ENCODE peak calls at places on chromosomes 1 and 21, in ten cellular contexts. One of them, this sample, is unnamed.

GRCh38 chr21:28240586-28240985 is 752.1 kb downstream of the LTN1 start:
- DNase-seq in uterus: no peak
- DNase-seq in CD8-positive, alpha-beta memory T cell: no peak
- DNase-seq in K562: no peak
- DNase-seq in fibroblast of lung: peak; percentile 88
- DNase-seq in aorta: no peak
- DNase-seq in left ventricle myocardium inferior: no peak
- DNase-seq in mucosa of descending colon: no peak
- DNase-seq in cardiac muscle cell: no peak
- DNase-seq in Caco-2: no peak
- DNase-seq in this sample: no peak

GRCh38 chr21:43305336-43305665 is 121.6 kb downstream of the SIK1 start:
- DNase-seq in mucosa of descending colon: peak; percentile 34
- DNase-seq in cardiac muscle cell: no peak
- DNase-seq in K562: no peak
- DNase-seq in aorta: peak; percentile 6
- DNase-seq in uterus: no peak
- DNase-seq in Caco-2: no peak
- DNase-seq in fibroblast of lung: no peak
- DNase-seq in CD8-positive, alpha-beta memory T cell: no peak
- DNase-seq in left ventricle myocardium inferior: peak; percentile 2
- DNase-seq in this sample: no peak

GRCh38 chr1:2014726-2015382 is 4.3 kb upstream of the GABRD start:
- DNase-seq in fibroblast of lung: no peak
- DNase-seq in mucosa of descending colon: no peak
- DNase-seq in aorta: no peak
- DNase-seq in left ventricle myocardium inferior: no peak
- DNase-seq in K562: no peak
- DNase-seq in cardiac muscle cell: no peak
- DNase-seq in CD8-positive, alpha-beta memory T cell: no peak
- DNase-seq in Caco-2: no peak
- DNase-seq in uterus: no peak
- DNase-seq in this sample: no peak

GRCh38 chr21:32423320-32423719 is 10.8 kb downstream of the EVA1C start:
- DNase-seq in CD8-positive, alpha-beta memory T cell: no peak
- DNase-seq in aorta: no peak
- DNase-seq in left ventricle myocardium inferior: no peak
- DNase-seq in K562: no peak
- DNase-seq in mucosa of descending colon: no peak
- DNase-seq in Caco-2: no peak
- DNase-seq in uterus: no peak
- DNase-seq in fibroblast of lung: peak; percentile 70
- DNase-seq in cardiac muscle cell: no peak
- DNase-seq in this sample: peak; percentile 78

GRCh38 chr1:147892216-147892615 is 10.4 kb upstream of the GJA8 start:
- DNase-seq in K562: no peak
- DNase-seq in uterus: no peak
- DNase-seq in mucosa of descending colon: no peak
- DNase-seq in left ventricle myocardium inferior: no peak
- DNase-seq in fibroblast of lung: no peak
- DNase-seq in cardiac muscle cell: peak; percentile 51
- DNase-seq in Caco-2: no peak
- DNase-seq in aorta: no peak
- DNase-seq in CD8-positive, alpha-beta memory T cell: no peak
- DNase-seq in this sample: peak; percentile 29

GRCh38 chr1:53807916-53808315 is 30.2 kb downstream of the NDC1 start:
- DNase-seq in CD8-positive, alpha-beta memory T cell: no peak
- DNase-seq in left ventricle myocardium inferior: no peak
- DNase-seq in fibroblast of lung: peak; percentile 77
- DNase-seq in mucosa of descending colon: no peak
- DNase-seq in K562: no peak
- DNase-seq in cardiac muscle cell: no peak
- DNase-seq in aorta: no peak
- DNase-seq in Caco-2: no peak
- DNase-seq in uterus: no peak
- DNase-seq in this sample: no peak

GRCh38 chr1:22652881-22653316 is at the start of gene C1QB:
- DNase-seq in CD8-positive, alpha-beta memory T cell: no peak
- DNase-seq in Caco-2: no peak
- DNase-seq in left ventricle myocardium inferior: peak; percentile 59
- DNase-seq in aorta: peak; percentile 87
- DNase-seq in cardiac muscle cell: no peak
- DNase-seq in fibroblast of lung: no peak
- DNase-seq in mucosa of descending colon: no peak
- DNase-seq in K562: no peak
- DNase-seq in uterus: no peak
- DNase-seq in this sample: no peak

GRCh38 chr1:104795931-104796330 is 1046.2 kb downstream of the AMY1C start:
- DNase-seq in fibroblast of lung: no peak
- DNase-seq in CD8-positive, alpha-beta memory T cell: no peak
- DNase-seq in mucosa of descending colon: no peak
- DNase-seq in uterus: no peak
- DNase-seq in Caco-2: no peak
- DNase-seq in aorta: no peak
- DNase-seq in left ventricle myocardium inferior: no peak
- DNase-seq in cardiac muscle cell: no peak
- DNase-seq in K562: no peak
- DNase-seq in this sample: peak; percentile 9

GRCh38 chr1:188891958-188892357 is 1585.7 kb downstream of the BRINP3 start:
- DNase-seq in mucosa of descending colon: no peak
- DNase-seq in aorta: no peak
- DNase-seq in cardiac muscle cell: no peak
- DNase-seq in CD8-positive, alpha-beta memory T cell: no peak
- DNase-seq in left ventricle myocardium inferior: no peak
- DNase-seq in uterus: no peak
- DNase-seq in K562: no peak
- DNase-seq in Caco-2: no peak
- DNase-seq in fibroblast of lung: no peak
- DNase-seq in this sample: no peak

GRCh38 chr1:98210563-98210962 is 289.7 kb upstream of the DPYD start:
- DNase-seq in CD8-positive, alpha-beta memory T cell: no peak
- DNase-seq in Caco-2: no peak
- DNase-seq in fibroblast of lung: no peak
- DNase-seq in aorta: no peak
- DNase-seq in cardiac muscle cell: no peak
- DNase-seq in left ventricle myocardium inferior: no peak
- DNase-seq in K562: no peak
- DNase-seq in uterus: no peak
- DNase-seq in mucosa of descending colon: no peak
- DNase-seq in this sample: no peak

GRCh38 chr21:28822882-28823335 is 169.8 kb downstream of the LTN1 start:
- DNase-seq in cardiac muscle cell: no peak
- DNase-seq in fibroblast of lung: peak; percentile 84
- DNase-seq in K562: no peak
- DNase-seq in Caco-2: no peak
- DNase-seq in left ventricle myocardium inferior: no peak
- DNase-seq in mucosa of descending colon: no peak
- DNase-seq in aorta: no peak
- DNase-seq in uterus: peak; percentile 22
- DNase-seq in CD8-positive, alpha-beta memory T cell: no peak
- DNase-seq in this sample: no peak

GRCh38 chr1:5415621-5416020 is 576.6 kb downstream of the NPHP4 start:
- DNase-seq in mucosa of descending colon: no peak
- DNase-seq in fibroblast of lung: no peak
- DNase-seq in uterus: no peak
- DNase-seq in cardiac muscle cell: no peak
- DNase-seq in CD8-positive, alpha-beta memory T cell: no peak
- DNase-seq in left ventricle myocardium inferior: no peak
- DNase-seq in Caco-2: no peak
- DNase-seq in K562: no peak
- DNase-seq in aorta: no peak
- DNase-seq in this sample: no peak

GRCh38 chr1:37673920-37674319 is 18.4 kb upstream of the CDCA8 start:
- DNase-seq in K562: peak; percentile 27
- DNase-seq in Caco-2: no peak
- DNase-seq in uterus: no peak
- DNase-seq in fibroblast of lung: no peak
- DNase-seq in cardiac muscle cell: no peak
- DNase-seq in mucosa of descending colon: peak; percentile 56
- DNase-seq in CD8-positive, alpha-beta memory T cell: peak; percentile 66
- DNase-seq in left ventricle myocardium inferior: no peak
- DNase-seq in aorta: no peak
- DNase-seq in this sample: no peak

GRCh38 chr1:209642817-209643216 is 9.4 kb downstream of the LAMB3 start:
- DNase-seq in fibroblast of lung: no peak
- DNase-seq in mucosa of descending colon: no peak
- DNase-seq in CD8-positive, alpha-beta memory T cell: no peak
- DNase-seq in left ventricle myocardium inferior: no peak
- DNase-seq in Caco-2: no peak
- DNase-seq in aorta: no peak
- DNase-seq in uterus: no peak
- DNase-seq in cardiac muscle cell: peak; percentile 52
- DNase-seq in K562: no peak
- DNase-seq in this sample: peak; percentile 33

GRCh38 chr21:33042812-33043211 is 17.1 kb downstream of the OLIG2 start:
- DNase-seq in cardiac muscle cell: no peak
- DNase-seq in uterus: no peak
- DNase-seq in K562: no peak
- DNase-seq in CD8-positive, alpha-beta memory T cell: no peak
- DNase-seq in mucosa of descending colon: no peak
- DNase-seq in Caco-2: no peak
- DNase-seq in fibroblast of lung: peak; percentile 93
- DNase-seq in left ventricle myocardium inferior: no peak
- DNase-seq in aorta: no peak
- DNase-seq in this sample: peak; percentile 82

GRCh38 chr1:14894811-14895524 is 258.6 kb upstream of the TMEM51 start:
- DNase-seq in left ventricle myocardium inferior: no peak
- DNase-seq in CD8-positive, alpha-beta memory T cell: no peak
- DNase-seq in mucosa of descending colon: no peak
- DNase-seq in aorta: no peak
- DNase-seq in K562: no peak
- DNase-seq in fibroblast of lung: no peak
- DNase-seq in Caco-2: no peak
- DNase-seq in cardiac muscle cell: no peak
- DNase-seq in uterus: no peak
- DNase-seq in this sample: no peak

DNA sequence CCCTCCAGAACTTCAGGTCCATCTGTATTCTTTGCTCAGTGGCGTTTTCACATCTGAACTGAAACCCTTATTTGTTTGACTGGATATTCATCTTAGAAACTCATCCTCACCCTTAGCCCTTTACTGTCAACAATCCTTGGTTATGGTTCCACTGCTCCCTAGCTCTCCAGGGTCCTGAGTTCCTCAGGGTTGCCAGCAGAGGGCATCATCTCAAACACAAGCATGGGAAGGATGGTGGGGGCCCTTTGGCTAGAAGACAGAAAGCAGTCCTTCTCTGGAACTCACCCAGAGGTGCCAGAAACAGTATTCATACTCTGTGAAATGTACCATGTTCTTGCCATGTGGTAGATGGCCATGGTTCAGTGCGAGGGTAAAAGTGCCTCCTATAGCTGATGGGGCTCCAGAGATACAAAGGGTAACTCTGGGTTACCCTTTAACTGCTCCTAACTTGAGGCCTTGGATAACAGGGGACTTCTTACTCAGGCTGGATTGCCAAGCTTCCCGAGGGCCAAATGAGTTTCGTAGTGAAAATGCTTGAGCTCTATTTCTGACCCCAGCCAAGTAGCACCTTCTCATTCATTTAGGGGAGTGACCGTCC is 11.3 kb downstream of the NCSTN start:
- DNase-seq in Caco-2: peak; percentile 37
- DNase-seq in cardiac muscle cell: peak; percentile 48
- DNase-seq in uterus: no peak
- DNase-seq in aorta: no peak
- DNase-seq in left ventricle myocardium inferior: no peak
- DNase-seq in CD8-positive, alpha-beta memory T cell: no peak
- DNase-seq in mucosa of descending colon: no peak
- DNase-seq in K562: peak; percentile 60
- DNase-seq in fibroblast of lung: peak; percentile 17
- DNase-seq in this sample: peak; percentile 30
- H3K36me3 ChIP-seq in Caco-2: peaks cover 8% of the 10 kb centered on the region
- H3K36me3 ChIP-seq in cardiac muscle cell: peaks cover 59% of the 10 kb centered on the region
- H3K36me3 ChIP-seq in uterus: no peaks in the 10 kb centered on the region
- H3K36me3 ChIP-seq in aorta: peaks cover 33% of the 10 kb centered on the region
- H3K36me3 ChIP-seq in left ventricle myocardium inferior: peaks cover 98% of the 10 kb centered on the region
- H3K36me3 ChIP-seq in CD8-positive, alpha-beta memory T cell: peaks cover 71% of the 10 kb centered on the region
- H3K36me3 ChIP-seq in mucosa of descending colon: peaks cover 23% of the 10 kb centered on the region
- H3K36me3 ChIP-seq in K562: peaks cover 91% of the 10 kb centered on the region
- H3K36me3 ChIP-seq in fibroblast of lung: peaks cover 28% of the 10 kb centered on the region
- H3K36me3 ChIP-seq in this sample: peaks cover 40% of the 10 kb centered on the region

DNA sequence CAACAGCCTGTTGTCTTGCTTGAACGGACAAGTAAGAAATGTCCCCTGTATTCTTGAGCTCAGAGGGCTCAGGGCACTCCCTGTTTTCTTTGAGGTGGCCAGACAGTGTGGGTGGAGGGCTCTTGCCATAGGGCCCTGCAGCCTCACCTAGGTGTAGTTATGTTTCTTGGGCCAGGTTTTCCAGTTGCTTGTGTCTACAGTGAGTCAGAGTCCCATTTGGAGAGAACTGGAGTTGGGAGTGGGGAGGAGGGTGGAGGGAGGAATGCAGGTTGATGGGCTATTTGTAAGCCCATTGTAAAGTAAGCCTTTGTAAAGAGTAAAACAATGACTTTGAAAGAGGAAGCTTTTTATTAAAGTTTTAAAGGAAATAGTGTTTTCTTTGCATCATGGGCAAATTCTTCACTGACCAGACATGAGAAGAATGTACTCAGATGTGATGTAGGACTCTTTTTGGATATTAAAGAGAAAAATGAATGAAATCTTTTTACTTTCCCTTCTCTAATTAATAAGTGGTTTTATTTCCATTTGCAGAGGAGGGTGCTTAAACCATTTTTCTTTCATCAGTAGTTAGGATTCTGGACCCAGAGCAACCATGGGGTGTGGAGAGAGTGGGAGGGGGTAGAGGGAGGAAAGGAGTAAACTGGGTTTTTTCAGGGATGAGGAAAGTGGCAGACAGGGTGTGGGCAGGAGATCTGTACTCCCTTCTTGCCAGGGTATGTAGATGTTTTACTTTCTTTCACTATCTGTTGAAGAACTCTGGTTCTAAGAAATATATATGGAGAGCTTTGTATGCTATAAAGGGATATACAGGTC is 45.1 kb upstream of the MACF1 start:
- DNase-seq in mucosa of descending colon: peak; percentile 54
- DNase-seq in fibroblast of lung: no peak
- DNase-seq in CD8-positive, alpha-beta memory T cell: no peak
- DNase-seq in left ventricle myocardium inferior: no peak
- DNase-seq in K562: peak; percentile 40
- DNase-seq in Caco-2: peak; percentile 63
- DNase-seq in cardiac muscle cell: no peak
- DNase-seq in uterus: no peak
- DNase-seq in aorta: no peak
- DNase-seq in this sample: peak; percentile 95
- H3K4me3 ChIP-seq in mucosa of descending colon: no peak overlapping the region
- H3K4me3 ChIP-seq in fibroblast of lung: peak overlapping the region; percentile 50
- H3K4me3 ChIP-seq in CD8-positive, alpha-beta memory T cell: no peak overlapping the region
- H3K4me3 ChIP-seq in left ventricle myocardium inferior: no peak overlapping the region
- H3K4me3 ChIP-seq in K562: peak overlapping the region; percentile 47
- H3K4me3 ChIP-seq in Caco-2: peak overlapping the region; percentile 60
- H3K4me3 ChIP-seq in cardiac muscle cell: no peak overlapping the region
- H3K4me3 ChIP-seq in uterus: no peak overlapping the region
- H3K4me3 ChIP-seq in aorta: no peak overlapping the region
- H3K4me3 ChIP-seq in this sample: peak overlapping the region; percentile 8

GRCh38 chr1:220149742-220150141 is 55.8 kb downstream of the IARS2 start:
- DNase-seq in left ventricle myocardium inferior: no peak
- DNase-seq in mucosa of descending colon: no peak
- DNase-seq in fibroblast of lung: no peak
- DNase-seq in CD8-positive, alpha-beta memory T cell: no peak
- DNase-seq in uterus: no peak
- DNase-seq in K562: no peak
- DNase-seq in aorta: no peak
- DNase-seq in Caco-2: no peak
- DNase-seq in cardiac muscle cell: no peak
- DNase-seq in this sample: no peak
- H3K36me3 ChIP-seq in left ventricle myocardium inferior: peaks cover 62% of the 10 kb centered on the region
- H3K36me3 ChIP-seq in mucosa of descending colon: no peaks in the 10 kb centered on the region
- H3K36me3 ChIP-seq in fibroblast of lung: peaks cover 2% of the 10 kb centered on the region
- H3K36me3 ChIP-seq in CD8-positive, alpha-beta memory T cell: peaks cover 8% of the 10 kb centered on the region
- H3K36me3 ChIP-seq in uterus: no peaks in the 10 kb centered on the region
- H3K36me3 ChIP-seq in K562: peaks cover 83% of the 10 kb centered on the region
- H3K36me3 ChIP-seq in aorta: peaks cover 8% of the 10 kb centered on the region
- H3K36me3 ChIP-seq in Caco-2: no peaks in the 10 kb centered on the region
- H3K36me3 ChIP-seq in cardiac muscle cell: peaks cover 40% of the 10 kb centered on the region
- H3K36me3 ChIP-seq in this sample: peaks cover 3% of the 10 kb centered on the region

GRCh38 chr1:56964349-56964748 is 1.5 kb downstream of the C8B start:
- DNase-seq in Caco-2: no peak
- DNase-seq in cardiac muscle cell: no peak
- DNase-seq in mucosa of descending colon: no peak
- DNase-seq in CD8-positive, alpha-beta memory T cell: no peak
- DNase-seq in uterus: no peak
- DNase-seq in aorta: no peak
- DNase-seq in fibroblast of lung: no peak
- DNase-seq in K562: no peak
- DNase-seq in left ventricle myocardium inferior: no peak
- DNase-seq in this sample: no peak
- H3K4me3 ChIP-seq in Caco-2: no peak overlapping the region
- H3K4me3 ChIP-seq in cardiac muscle cell: no peak overlapping the region
- H3K4me3 ChIP-seq in mucosa of descending colon: no peak overlapping the region
- H3K4me3 ChIP-seq in CD8-positive, alpha-beta memory T cell: no peak overlapping the region
- H3K4me3 ChIP-seq in uterus: no peak overlapping the region
- H3K4me3 ChIP-seq in aorta: no peak overlapping the region
- H3K4me3 ChIP-seq in fibroblast of lung: no peak overlapping the region
- H3K4me3 ChIP-seq in K562: no peak overlapping the region
- H3K4me3 ChIP-seq in left ventricle myocardium inferior: no peak overlapping the region
- H3K4me3 ChIP-seq in this sample: no peak overlapping the region